ENCODE peak calls at places on chromosomes 11 and 22, in four cellular contexts. Z, J, I and C are unnamed samples.

GRCh38 chr11:2860636-2861035 is 24.9 kb downstream of the CDKN1C start:
- DNase-seq in I (no peak), Z (no peak), J (no peak), C (peak; percentile 18)

GRCh38 chr11:116108161-116108560 is 603.9 kb upstream of the CADM1 start:
- DNase-seq in Z (no peak), I (no peak), J (no peak), C (no peak)

GRCh38 chr11:12868315-12869073 is 140.6 kb upstream of the RASSF10 start:
- DNase-seq in I (no peak), J (no peak), Z (no peak), C (no peak)

GRCh38 chr11:6362185-6362867 is 27.9 kb upstream of the SMPD1 start:
- DNase-seq in I (no peak), Z (peak; percentile 75), J (no peak), C (no peak)

GRCh38 chr11:9139628-9140357 is 48.4 kb upstream of the SCUBE2 start:
- DNase-seq in J (no peak), Z (no peak), I (no peak), C (no peak)

GRCh38 chr11:70112017-70112434 is 33.9 kb downstream of the ANO1 start:
- DNase-seq in Z (peak; percentile 23), I (no peak), J (no peak), C (no peak)

GRCh38 chr22:25777411-25777810 is 35.4 kb downstream of the MYO18B start:
- DNase-seq in J (no peak), Z (no peak), I (no peak), C (no peak)

GRCh38 chr11:96464695-96465307 is 75.0 kb downstream of the JRKL start:
- DNase-seq in J (peak; percentile 59), Z (no peak), I (no peak), C (peak; percentile 72)

GRCh38 chr22:38696606-38697005 is 4.1 kb downstream of the JOSD1 start:
- DNase-seq in J (no peak), I (no peak), Z (no peak), C (no peak)

GRCh38 chr11:83970061-83970671 is 684.0 kb upstream of the CCDC90B start:
- DNase-seq in J (no peak), I (no peak), Z (no peak), C (no peak)